ENCODE peak calls at places on chromosomes 5 and 9, in seven cellular contexts. A is COR-L47; K is left colon; H is cardiac fibroblast; S is stimulated activated CD8-positive, alpha-beta memory T cell treated with anti-CD3 and anti-CD28 coated beads, Interleukin-4, amount 100 ng/mL, for 1 hour; I is T-helper 2 cell; J is stimulated activated naive CD8-positive, alpha-beta T cell treated with anti-CD3 and anti-CD28 coated beads, Interleukin-15, Interleukin-2, amounts not matched to agents 100 U/mL and 50 U/mL, for 24 hours. V is an unnamed sample.

GRCh38 chr9:70470050-70471015 is 55.9 kb upstream of the KLF9 start:
- DNase-seq in J (no peak), I (no peak), K (peak; percentile 71), A (no peak), S (no peak), H (no peak), V (no peak)

GRCh38 chr5:175657593-175658271 is at the start of gene HRH2:
- DNase-seq in K (peak; percentile 28), A (no peak), H (no peak), I (no peak), S (no peak), J (peak; percentile 68), V (no peak)

GRCh38 chr9:13364271-13364670 is 84.8 kb upstream of the MPDZ start:
- DNase-seq in I (no peak), S (no peak), K (no peak), A (no peak), J (no peak), H (no peak), V (no peak)

GRCh38 chr5:31531543-31531887 is 378 bp downstream of the DROSHA start:
- DNase-seq in A (no peak), H (peak; percentile 21), S (no peak), I (no peak), J (peak; percentile 43), K (peak; percentile 51), V (no peak)

GRCh38 chr5:179269781-179270543 is 75.3 kb downstream of the ADAMTS2 start:
- DNase-seq in J (no peak), I (no peak), S (no peak), A (no peak), K (no peak), H (no peak), V (no peak)

GRCh38 chr9:26537211-26537610 is 355.4 kb downstream of the CAAP1 start:
- DNase-seq in S (no peak), H (no peak), I (no peak), K (no peak), J (no peak), A (no peak), V (no peak)

GRCh38 chr5:71887680-71888079 is 168.6 kb downstream of the CARTPT start:
- DNase-seq in A (peak; percentile 50), H (peak; percentile 95), S (no peak), I (peak; percentile 31), J (no peak), K (no peak), V (peak; percentile 43)

GRCh38 chr9:133162802-133163558 is 734 bp downstream of the GBGT1 start:
- DNase-seq in H (no peak), J (no peak), A (no peak), K (no peak), I (no peak), S (no peak), V (no peak)

GRCh38 chr9:92294297-92294676 is 790 bp upstream of the IARS1 start:
- DNase-seq in I (no peak), K (peak; percentile 21), H (peak; percentile 32), A (no peak), S (no peak), J (peak; percentile 19), V (no peak)

GRCh38 chr5:36575367-36575781 is 31.0 kb upstream of the SLC1A3 start:
- DNase-seq in I (no peak), H (peak; percentile 87), K (no peak), A (no peak), J (no peak), S (no peak), V (no peak)

GRCh38 chr5:87210076-87210475 is 57.6 kb upstream of the RASA1 start:
- DNase-seq in H (peak; percentile 33), I (no peak), J (no peak), A (no peak), S (no peak), K (no peak), V (no peak)

GRCh38 chr5:126043684-126044083 is 379.5 kb upstream of the GRAMD2B start:
- DNase-seq in H (no peak), K (no peak), J (no peak), S (no peak), I (no peak), A (peak; percentile 43), V (no peak)

GRCh38 chr9:129703121-129703520 is 37.7 kb downstream of the PRRX2 start:
- DNase-seq in H (no peak), J (no peak), S (no peak), I (no peak), A (no peak), K (no peak), V (no peak)

GRCh38 chr5:127572930-127573329 is 55.5 kb downstream of the PRRC1 start:
- DNase-seq in K (no peak), H (peak; percentile 25), I (no peak), A (peak; percentile 12), S (no peak), J (no peak), V (no peak)

GRCh38 chr5:35899805-35900204 is 38.6 kb downstream of the CAPSL start:
- DNase-seq in H (no peak), J (no peak), S (no peak), K (no peak), I (no peak), A (no peak), V (no peak)

GRCh38 chr5:177524941-177525655 is 8.3 kb upstream of the DDX41 start:
- DNase-seq in H (no peak), J (no peak), S (no peak), K (no peak), I (no peak), A (no peak), V (no peak)

GRCh38 chr5:38448553-38449350 is 107.7 kb downstream of the LIFR start:
- DNase-seq in A (no peak), H (no peak), I (no peak), J (no peak), S (no peak), K (no peak), V (no peak)

GRCh38 chr5:24621809-24622208 is 23.0 kb downstream of the CDH10 start:
- DNase-seq in H (peak; percentile 35), A (peak; percentile 23), K (peak; percentile 14), J (no peak), S (no peak), I (no peak), V (no peak)

GRCh38 chr5:1973391-1974013 is 90.8 kb upstream of the IRX4 start:
- DNase-seq in H (no peak), I (no peak), A (no peak), K (no peak), J (no peak), S (no peak), V (no peak)

GRCh38 chr5:32771037-32771436 is 59.9 kb downstream of the NPR3 start:
- DNase-seq in S (no peak), K (no peak), J (no peak), I (no peak), A (no peak), H (no peak), V (no peak)

GRCh38 chr5:76663573-76663972 is 40.4 kb upstream of the F2RL2 start:
- DNase-seq in A (no peak), S (no peak), K (no peak), I (no peak), H (peak; percentile 52), J (no peak), V (no peak)

GRCh38 chr9:131254107-131254491 is 22.2 kb downstream of the FAM78A start:
- DNase-seq in H (no peak), A (no peak), S (no peak), J (no peak), I (no peak), K (no peak), V (no peak)

GRCh38 chr9:83934569-83935275 is 13.5 kb upstream of the KIF27 start:
- DNase-seq in A (no peak), J (no peak), K (no peak), I (no peak), H (peak; percentile 94), S (no peak), V (no peak)

GRCh38 chr9:133991964-133992779 is at the start of gene VAV2:
- DNase-seq in K (peak; percentile 70), J (peak; percentile 55), I (peak; percentile 20), H (peak; percentile 42), A (no peak), S (no peak), V (no peak)

GRCh38 chr9:118975736-118976135 is 393.5 kb downstream of the BRINP1 start:
- DNase-seq in K (no peak), H (no peak), S (no peak), A (no peak), I (no peak), J (no peak), V (no peak)

GRCh38 chr5:59666709-59667108 is 226.8 kb downstream of the PDE4D start:
- DNase-seq in K (peak; percentile 23), A (no peak), S (no peak), J (no peak), I (no peak), H (no peak), V (no peak)

GRCh38 chr9:88786291-88787054 is 204.8 kb upstream of the S1PR3 start:
- DNase-seq in I (no peak), H (no peak), K (no peak), S (no peak), J (no peak), A (no peak), V (no peak)

GRCh38 chr5:178208540-178209227 is 4.4 kb downstream of the HNRNPAB start:
- DNase-seq in K (no peak), I (no peak), A (no peak), H (no peak), J (no peak), S (no peak), V (no peak)

GRCh38 chr5:61069150-61069549 is 93.1 kb downstream of the SMIM15 start:
- DNase-seq in J (peak; percentile 5), I (no peak), H (no peak), A (no peak), S (no peak), K (no peak), V (no peak)

GRCh38 chr5:173501922-173502321 is 114.5 kb downstream of the BOD1 start:
- DNase-seq in A (no peak), I (no peak), S (no peak), J (no peak), H (no peak), K (no peak), V (no peak)

GRCh38 chr5:431001-431710 is 11.8 kb upstream of the EXOC3 start:
- DNase-seq in K (peak; percentile 79), J (peak; percentile 71), I (no peak), S (no peak), H (peak; percentile 43), A (peak; percentile 55), V (peak; percentile 42)

GRCh38 chr5:87541033-87541432 is 128.3 kb upstream of the CCNH start:
- DNase-seq in H (peak; percentile 72), A (peak; percentile 78), S (no peak), K (peak; percentile 62), I (no peak), J (no peak), V (peak; percentile 25)

GRCh38 chr5:1750469-1750868 is 49.2 kb downstream of the MRPL36 start:
- DNase-seq in I (no peak), S (no peak), A (no peak), K (no peak), J (no peak), H (no peak), V (no peak)

GRCh38 chr9:6703898-6704639 is 53.7 kb upstream of the KDM4C start:
- DNase-seq in I (peak; percentile 79), K (peak; percentile 84), A (no peak), J (peak; percentile 90), S (peak; percentile 63), H (peak; percentile 75), V (peak; percentile 95)

GRCh38 chr5:149400304-149400703 is 21.2 kb upstream of the IL17B start:
- DNase-seq in A (no peak), S (no peak), J (no peak), H (no peak), K (no peak), I (no peak), V (no peak)

GRCh38 chr9:72351538-72352453 is 13.2 kb downstream of the ZFAND5 start:
- DNase-seq in S (no peak), I (no peak), J (no peak), A (no peak), K (no peak), H (peak; percentile 88), V (no peak)

GRCh38 chr5:36932699-36933098 is 56.1 kb downstream of the NIPBL start:
- DNase-seq in J (no peak), K (no peak), H (no peak), I (no peak), S (no peak), A (no peak), V (no peak)